ENCODE peak calls at places on chromosomes 6 and 20, in six cellular contexts. Z is right cardiac atrium; M is lung; U is upper lobe of left lung; F is heart right ventricle; K is CD4-positive, CD25-positive, alpha-beta regulatory T cell. G is an unnamed sample. For H3K27me3, the result is how much of the 10 kb centered on the place peaks cover.

GRCh38 chr6:151387581-151387980 is 3.8 kb downstream of the ZBTB2 start:
- ATAC-seq in M (no peak), F (no peak), Z (no peak), K (no peak), U (no peak), G (no peak)

GRCh38 chr6:161300823-161301222 is 27.0 kb upstream of the AGPAT4 start:
- ATAC-seq in U (no peak), K (no peak), M (no peak), Z (no peak), F (no peak), G (no peak)

GRCh38 chr20:4918473-4918872 is 82.8 kb downstream of the SLC23A2 start:
- ATAC-seq in U (no peak), M (no peak), Z (peak), F (no peak), K (no peak), G (no peak)

GRCh38 chr6:18359237-18359885 is 27.8 kb upstream of the RNF144B start:
- ATAC-seq in Z (no peak), K (no peak), U (peak), F (no peak), M (no peak), G (no peak)

GRCh38 chr6:90044833-90045337 is 150.6 kb downstream of the GJA10 start:
- ATAC-seq in F (no peak), U (peak), M (no peak), Z (no peak), K (peak), G (no peak)

GRCh38 chr6:47126647-47127339 is 84.7 kb upstream of the ADGRF1 start:
- ATAC-seq in K (no peak), Z (peak), M (no peak), U (no peak), F (peak), G (no peak)

GRCh38 chr6:45199554-45199953 is 128.6 kb upstream of the RUNX2 start:
- ATAC-seq in U (no peak), Z (no peak), M (no peak), F (no peak), K (no peak), G (no peak)

GRCh38 chr6:75107913-75108312 is 97.9 kb downstream of the COL12A1 start:
- ATAC-seq in K (no peak), Z (no peak), F (no peak), M (no peak), U (no peak), G (no peak)

GRCh38 chr6:159929819-159930218 is 39.0 kb downstream of the MAS1 start:
- ATAC-seq in M (no peak), K (no peak), F (no peak), Z (no peak), U (no peak), G (no peak)

GRCh38 chr6:90369024-90369519 is 72.4 kb upstream of the BACH2 start:
- ATAC-seq in F (peak), Z (peak), M (peak), K (peak), U (peak), G (peak)

GRCh38 chr20:37240337-37241055 is 21.1 kb downstream of the GHRH start:
- ATAC-seq in K (no peak), Z (no peak), U (no peak), M (no peak), F (no peak), G (no peak)

GRCh38 chr20:17635846-17636245 is 46.2 kb downstream of the RRBP1 start:
- ATAC-seq in M (no peak), U (peak), K (no peak), Z (peak), F (no peak), G (peak)

GRCh38 chr6:27617046-27617687 is 144.3 kb upstream of the ZNF184 start:
- ATAC-seq in Z (no peak), K (no peak), M (no peak), F (no peak), U (no peak), G (no peak)

GRCh38 chr6:43211960-43212359 is 17.3 kb downstream of the DNPH1 start:
- ATAC-seq in Z (no peak), F (no peak), K (no peak), U (no peak), M (no peak), G (no peak)

GRCh38 chr6:154653853-154654252 is 79.4 kb upstream of the SCAF8 start:
- ATAC-seq in Z (peak), K (no peak), U (peak), M (peak), F (no peak), G (peak)

GRCh38 chr6:130848945-130849344 is 21.7 kb downstream of the SMLR1 start:
- ATAC-seq in Z (peak), K (peak), U (no peak), F (no peak), M (no peak), G (no peak)

GRCh38 chr6:147194652-147195403 is 9.4 kb upstream of the STXBP5 start:
- ATAC-seq in K (no peak), M (no peak), F (no peak), U (no peak), Z (no peak), G (no peak)

GRCh38 chr6:166955121-166955864 is 1.1 kb downstream of the RNASET2 start:
- ATAC-seq in F (no peak), U (peak), Z (no peak), K (no peak), M (no peak), G (no peak)

GRCh38 chr6:40611416-40611815 is 24.3 kb upstream of the LRFN2 start:
- ATAC-seq in M (no peak), F (no peak), K (no peak), Z (peak), U (no peak), G (no peak)

GRCh38 chr6:147195510-147195909 is 8.7 kb upstream of the STXBP5 start:
- ATAC-seq in M (no peak), Z (no peak), F (no peak), U (no peak), K (no peak), G (no peak)

GRCh38 chr6:38169221-38169674 is 349.7 kb downstream of the ZFAND3 start:
- ATAC-seq in F (no peak), M (no peak), Z (peak), K (no peak), U (no peak), G (no peak)

GRCh38 chr6:157879034-157879872 is 56.2 kb downstream of the SNX9 start:
- ATAC-seq in Z (no peak), K (peak), F (no peak), M (no peak), U (no peak), G (no peak)

GRCh38 chr6:7532232-7532631 is 9.2 kb upstream of the DSP start:
- ATAC-seq in Z (no peak), F (no peak), M (no peak), U (no peak), K (no peak), G (no peak)

GRCh38 chr6:111759413-111759835 is 113.8 kb downstream of the FYN start:
- ATAC-seq in Z (no peak), K (peak), U (peak), M (no peak), F (no peak), G (no peak)

GRCh38 chr6:144651219-144651618 is 366.1 kb downstream of the UTRN start:
- ATAC-seq in F (no peak), M (no peak), Z (no peak), K (no peak), U (no peak), G (no peak)

GRCh38 chr6:159415540-159415939 is 246.3 kb downstream of the FNDC1 start:
- ATAC-seq in U (no peak), K (no peak), F (no peak), M (no peak), Z (no peak), G (no peak)

GRCh38 chr6:17001188-17001587 is 100.7 kb upstream of the STMND1 start:
- ATAC-seq in K (no peak), F (no peak), Z (no peak), U (no peak), M (no peak), G (no peak)

GRCh38 chr6:5439749-5440148 is 178.4 kb downstream of the FARS2 start:
- ATAC-seq in U (no peak), M (no peak), Z (no peak), K (no peak), F (no peak), G (no peak)

GRCh38 chr20:36167826-36168634 is 13.5 kb downstream of the EPB41L1 start:
- ATAC-seq in U (no peak), M (no peak), K (no peak), Z (no peak), F (peak), G (no peak)

GRCh38 chr20:44521484-44522481 is at the start of gene SERINC3:
- ATAC-seq in Z (peak), M (peak), K (peak), U (peak), F (peak), G (peak)
- H3K27me3 ChIP-seq in Z (under half), M (under half), K (under half), U (under half), F (under half), G (under half)

DNA sequence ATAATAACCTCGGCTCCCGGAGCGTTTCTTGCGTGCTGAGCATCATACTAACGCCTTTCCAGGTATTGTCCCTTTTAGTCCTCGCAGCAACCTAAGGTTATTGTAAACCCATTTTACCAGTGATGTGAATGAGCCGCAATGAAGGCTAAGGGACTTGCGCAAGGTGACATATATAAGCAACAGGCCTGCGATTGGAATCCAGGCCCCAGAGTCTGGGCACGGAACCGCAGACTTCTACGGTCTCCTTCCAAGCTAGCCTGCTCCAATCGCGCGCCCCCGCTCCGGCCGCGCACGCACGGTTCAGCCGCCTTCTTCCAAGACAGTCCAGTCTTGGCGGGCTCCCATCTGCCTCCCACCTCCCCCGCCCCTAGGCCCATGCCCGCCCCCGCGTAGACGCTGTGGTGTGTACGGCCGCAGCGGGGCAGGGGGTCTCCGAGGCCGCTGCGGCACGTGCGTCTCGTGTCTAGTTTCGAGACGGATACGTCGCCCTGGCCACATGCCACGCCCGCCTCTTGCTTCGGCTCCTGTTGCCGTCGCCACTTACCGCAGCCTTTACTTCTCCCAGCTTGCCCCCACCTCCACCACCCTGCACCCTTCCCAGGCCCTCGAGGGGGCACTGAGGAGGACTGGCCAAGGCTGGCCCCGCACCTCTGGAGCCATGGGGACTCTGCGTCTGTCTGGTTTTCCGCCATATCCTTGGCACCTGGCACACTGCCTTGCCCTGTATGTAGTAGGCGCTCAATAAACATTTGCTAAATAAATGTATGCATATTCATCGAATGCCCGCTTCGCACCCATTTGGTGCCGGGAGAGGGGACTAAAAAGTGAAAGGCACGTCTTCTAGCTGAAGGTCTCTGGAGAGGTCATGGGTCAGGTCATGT is 855 bp upstream of the GFOD1 start:
- ATAC-seq in M (no peak), U (peak), K (no peak), Z (peak), F (no peak), G (peak)
- H3K27me3 ChIP-seq in M (under half), U (under half), K (under half), Z (under half), F (under half), G (under half)

DNA sequence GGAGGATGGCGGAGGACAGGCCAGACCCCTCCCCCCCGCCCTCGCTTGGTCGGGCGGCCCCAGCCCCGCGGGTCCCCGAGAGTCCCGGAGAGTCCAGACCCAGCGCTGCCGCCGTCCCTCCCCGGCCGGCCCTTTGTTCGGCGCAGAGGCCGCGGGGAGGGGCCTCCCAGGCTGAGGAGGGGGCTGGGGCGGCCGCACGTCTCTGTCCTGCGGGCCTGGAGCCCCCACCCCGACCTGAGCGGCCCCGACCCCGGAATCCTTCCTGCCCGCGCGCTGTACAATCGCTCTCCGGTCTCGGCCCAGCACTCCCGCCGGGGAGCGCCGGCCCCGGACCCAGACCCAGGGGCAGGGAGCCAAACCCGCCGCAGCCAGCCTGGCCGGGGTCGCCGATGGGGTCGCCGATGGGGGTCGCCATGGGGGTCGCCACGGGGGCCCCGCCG is 716 bp downstream of the KCNQ2 start:
- ATAC-seq in U (no peak), F (no peak), M (no peak), K (no peak), Z (no peak), G (no peak)
- H3K27me3 ChIP-seq in U (under half), F (half or more), M (under half), K (under half), Z (under half), G (half or more)

GRCh38 chr6:136958168-136958567 is 36.1 kb downstream of the SLC35D3 start:
- ATAC-seq in F (no peak), Z (no peak), K (no peak), M (no peak), U (no peak), G (no peak)

GRCh38 chr6:136952714-136953260 is 30.7 kb downstream of the SLC35D3 start:
- ATAC-seq in K (no peak), M (no peak), Z (no peak), F (no peak), U (no peak), G (no peak)

GRCh38 chr6:136959471-136959891 is 37.4 kb downstream of the SLC35D3 start:
- ATAC-seq in Z (no peak), K (no peak), M (no peak), U (peak), F (no peak), G (no peak)

GRCh38 chr6:136955123-136955522 is 33.0 kb downstream of the SLC35D3 start:
- ATAC-seq in M (no peak), U (no peak), K (no peak), F (no peak), Z (no peak), G (no peak)

GRCh38 chr6:136956590-136957573 is 34.8 kb downstream of the SLC35D3 start:
- ATAC-seq in F (no peak), Z (no peak), M (no peak), K (no peak), U (no peak), G (no peak)
- H3K27me3 ChIP-seq in F (under half), Z (under half), M (under half), K (under half), U (under half), G (under half)

DNA sequence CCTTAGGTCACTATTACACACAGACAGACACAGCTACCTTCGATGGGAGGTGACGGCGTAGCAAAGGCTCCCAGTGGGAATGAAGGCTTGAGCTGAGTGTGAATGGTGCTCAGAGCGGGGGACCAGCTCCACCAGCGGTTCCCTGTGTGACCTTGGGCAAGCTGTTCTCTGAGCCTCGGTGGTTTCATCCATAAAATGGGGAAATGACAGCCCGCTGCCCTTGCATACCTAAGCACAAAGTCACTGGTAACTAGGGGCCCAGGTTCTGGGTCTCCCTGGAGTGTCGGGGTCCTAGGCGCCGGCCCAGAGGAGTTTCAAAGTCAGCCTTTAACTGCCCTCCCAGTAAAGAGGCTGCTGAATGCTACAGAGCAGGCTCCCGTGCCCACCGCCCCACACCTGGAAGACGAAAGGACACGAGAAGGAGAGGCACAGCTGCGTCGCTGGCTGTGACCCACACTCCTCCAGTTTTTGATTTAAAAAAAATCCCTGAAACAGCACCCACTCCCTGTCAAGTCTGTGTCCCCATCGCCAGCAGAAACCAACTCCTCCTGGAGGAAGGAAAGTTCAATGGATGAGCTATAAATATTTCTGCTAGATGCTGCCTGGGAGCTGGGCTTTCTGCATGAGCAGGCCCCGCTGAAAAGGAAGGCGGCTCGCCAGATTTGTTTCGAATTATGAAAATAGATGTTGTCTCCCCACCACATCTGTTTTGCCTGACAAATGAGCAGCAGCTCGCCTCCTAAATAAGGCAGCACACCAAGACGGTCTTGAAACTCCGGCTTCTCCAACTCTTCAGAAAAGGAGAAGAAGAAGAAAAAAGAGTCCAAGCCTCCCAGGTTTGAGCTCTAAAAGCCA is 27.4 kb downstream of the PMEPA1 start:
- ATAC-seq in U (no peak), M (no peak), F (no peak), K (no peak), Z (no peak), G (no peak)
- H3K27me3 ChIP-seq in U (under half), M (under half), F (under half), K (under half), Z (under half), G (under half)

GRCh38 chr20:63822276-63822696 is 8.8 kb downstream of the ZBTB46 start:
- ATAC-seq in F (peak), K (no peak), M (no peak), Z (peak), U (peak), G (no peak)
- H3K27me3 ChIP-seq in F (under half), K (under half), M (under half), Z (under half), U (under half), G (under half)

DNA sequence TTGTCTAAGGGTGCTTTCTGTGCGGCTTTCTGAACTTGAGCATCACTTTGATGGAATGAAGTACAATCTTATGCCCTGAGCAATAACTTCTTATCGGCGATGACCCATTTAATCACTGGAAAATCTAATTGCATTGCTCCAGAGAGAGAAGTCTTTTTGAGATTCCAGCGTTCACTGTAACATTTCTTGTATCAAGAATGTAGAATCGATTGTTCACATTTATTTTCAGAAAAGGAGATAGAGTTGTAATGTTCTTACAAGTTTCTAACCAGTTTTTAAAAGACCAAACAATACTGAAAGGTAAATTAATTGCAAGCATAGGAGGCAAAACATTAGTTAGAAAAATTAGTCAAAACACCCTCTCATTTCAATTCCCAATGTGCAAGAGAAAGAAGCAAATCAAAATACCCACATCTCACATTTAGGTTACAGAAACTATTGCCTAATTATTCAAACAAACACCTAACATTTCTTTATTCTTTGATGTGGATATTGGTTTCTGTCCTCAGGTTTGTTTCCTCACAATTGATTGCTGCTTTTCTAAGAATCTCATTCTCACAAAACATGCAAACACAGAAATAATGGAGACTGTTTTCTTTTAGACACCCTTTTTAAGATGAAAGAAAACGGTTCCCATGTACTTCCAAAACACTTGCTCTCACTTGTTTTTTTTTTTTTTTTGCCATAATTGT is 14.8 kb upstream of the PRDM13 start:
- ATAC-seq in U (no peak), F (no peak), K (no peak), Z (no peak), M (no peak), G (no peak)
- H3K27me3 ChIP-seq in U (under half), F (half or more), K (half or more), Z (under half), M (under half), G (half or more)

GRCh38 chr20:61061981-61062380 is 190.1 kb upstream of the CDH4 start:
- ATAC-seq in Z (no peak), F (no peak), K (no peak), M (no peak), U (no peak), G (no peak)

GRCh38 chr20:61065853-61066252 is 186.2 kb upstream of the CDH4 start:
- ATAC-seq in K (no peak), Z (no peak), F (no peak), U (no peak), M (no peak), G (no peak)

GRCh38 chr20:61067221-61067620 is 184.8 kb upstream of the CDH4 start:
- ATAC-seq in Z (no peak), F (no peak), M (no peak), K (no peak), U (no peak), G (no peak)

GRCh38 chr20:61066541-61066940 is 185.5 kb upstream of the CDH4 start:
- ATAC-seq in M (no peak), U (no peak), F (no peak), K (no peak), Z (no peak), G (no peak)
- H3K27me3 ChIP-seq in M (under half), U (under half), F (under half), K (under half), Z (under half), G (under half)

DNA sequence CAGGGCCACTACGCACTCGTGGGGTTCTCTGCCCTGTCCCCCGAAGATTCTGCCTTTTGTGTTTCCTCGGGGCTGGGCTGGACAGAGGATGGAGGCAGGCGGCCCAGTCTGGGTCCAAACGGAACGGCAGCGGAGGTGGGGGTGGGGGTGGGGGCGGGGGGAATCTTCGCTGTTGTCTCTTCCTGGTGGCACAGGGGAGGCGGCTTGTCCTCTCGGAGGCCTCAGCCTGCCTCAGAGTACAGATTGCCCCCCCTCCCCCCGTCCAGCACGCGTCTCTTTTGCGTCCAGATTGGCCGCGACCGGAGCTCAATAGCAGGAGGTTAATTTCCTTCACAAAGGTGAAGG is 1.4 kb upstream of the INSM1 start:
- ATAC-seq in F (no peak), M (no peak), U (no peak), K (no peak), Z (no peak), G (no peak)
- H3K27me3 ChIP-seq in F (half or more), M (half or more), U (half or more), K (under half), Z (under half), G (half or more)